ENCODE peak calls at places on chromosomes 3 and 15, in five cellular contexts. B is EL; F is smooth muscle cell of the brain vasculature; S is activated naive CD8-positive, alpha-beta T cell treated with anti-CD3 and anti-CD28 coated beads, Interleukin-2, amount 50 U/mL, for 24 hours; U is Ammon's horn. Z is an unnamed sample.

GRCh38 chr3:169657351-169658124 is 6.0 kb downstream of the MECOM start:
- DNase-seq in F (no peak), B (no peak), U (no peak), S (no peak), Z (no peak)

GRCh38 chr3:30631237-30631961 is 25.0 kb downstream of the TGFBR2 start:
- DNase-seq in U (no peak), F (no peak), B (peak), S (peak), Z (no peak)

GRCh38 chr3:187957209-187957981 is 196.6 kb upstream of the LPP start:
- DNase-seq in U (no peak), S (peak), B (no peak), F (no peak), Z (no peak)

GRCh38 chr3:30768703-30769550 is 125.5 kb downstream of the GADL1 start:
- DNase-seq in F (peak), S (peak), U (peak), B (peak), Z (no peak)

GRCh38 chr15:70669966-70670658 is 93.2 kb downstream of the UACA start:
- DNase-seq in B (no peak), S (no peak), F (no peak), U (no peak), Z (no peak)

GRCh38 chr3:8607285-8608040 is 37.1 kb downstream of the SSUH2 start:
- DNase-seq in S (no peak), U (peak), B (peak), F (no peak), Z (no peak)

GRCh38 chr3:127794402-127794801 is 27.9 kb downstream of the MGLL start:
- DNase-seq in F (no peak), B (no peak), S (no peak), U (no peak), Z (no peak)

GRCh38 chr3:156604642-156605144 is 49.8 kb upstream of the SSR3 start:
- DNase-seq in S (no peak), B (no peak), U (no peak), F (no peak), Z (no peak)

GRCh38 chr3:192090586-192090985 is 629.6 kb downstream of the PYDC2 start:
- DNase-seq in S (no peak), F (no peak), U (no peak), B (peak), Z (no peak)

GRCh38 chr3:102180291-102180931 is 254.4 kb upstream of the ZPLD1 start:
- DNase-seq in S (no peak), U (no peak), F (peak), B (peak), Z (no peak)

GRCh38 chr15:93543093-93543492 is 454.1 kb upstream of the RGMA start:
- DNase-seq in U (no peak), B (no peak), F (no peak), S (no peak), Z (no peak)

GRCh38 chr15:27669641-27670040 is 429.5 kb downstream of the OCA2 start:
- DNase-seq in S (no peak), B (no peak), U (no peak), F (no peak), Z (no peak)

GRCh38 chr3:11495948-11496557 is 147.7 kb downstream of the VGLL4 start:
- DNase-seq in S (no peak), U (no peak), B (no peak), F (no peak), Z (no peak)

GRCh38 chr3:73150369-73150768 is 88.9 kb downstream of the EBLN2 start:
- DNase-seq in B (no peak), U (no peak), F (no peak), S (no peak), Z (no peak)

GRCh38 chr15:84734794-84735479 is 13.5 kb upstream of the ZNF592 start:
- DNase-seq in F (no peak), U (peak), S (peak), B (peak), Z (no peak)

GRCh38 chr15:88658070-88658965 is 19.5 kb downstream of the ISG20 start:
- DNase-seq in B (no peak), S (no peak), F (no peak), U (no peak), Z (no peak)

GRCh38 chr3:31240013-31240412 is 292.7 kb upstream of the STT3B start:
- DNase-seq in B (no peak), S (no peak), U (no peak), F (no peak), Z (no peak)

GRCh38 chr3:65288781-65289180 is 601.0 kb upstream of the ADAMTS9 start:
- DNase-seq in S (no peak), B (no peak), U (no peak), F (no peak), Z (no peak)

Z was measured in GOT3.